ENCODE peak calls at places on chromosomes 12 and 14, in six cellular contexts. V is A673, G is neural progenitor cell, D is uterus, W is brain microvascular endothelial cell, M is fibroblast of lung. Z is an unnamed sample. For H3K36me3 and H3K27me3, the result is how much of the 10 kb centered on the place peaks cover.

GRCh38 chr12:108508243-108508642 is 6.8 kb upstream of the FICD start:
- DNase-seq in V (no peak), G (no peak), D (no peak), W (no peak), M (no peak), Z (no peak)

GRCh38 chr12:33439587-33440011 is at the start of gene SYT10:
- DNase-seq in V (peak), G (peak), D (no peak), W (no peak), M (no peak), Z (no peak)

GRCh38 chr14:74459289-74459946 is 33.4 kb upstream of the SYNDIG1L start:
- DNase-seq in V (peak), G (peak), D (no peak), W (peak), M (peak), Z (peak)

GRCh38 chr14:29236401-29236800 is 469.8 kb downstream of the FOXG1 start:
- DNase-seq in V (no peak), G (no peak), D (no peak), W (no peak), M (no peak), Z (no peak)

GRCh38 chr14:75487155-75487671 is 35.1 kb upstream of the BATF start:
- DNase-seq in V (no peak), G (no peak), D (no peak), W (no peak), M (no peak), Z (no peak)

GRCh38 chr12:124088232-124088907 is 115.4 kb downstream of the ZNF664 start:
- DNase-seq in V (no peak), G (no peak), D (no peak), W (no peak), M (no peak), Z (no peak)

GRCh38 chr12:5232291-5232690 is 188.6 kb downstream of the KCNA5 start:
- DNase-seq in V (no peak), G (no peak), D (no peak), W (no peak), M (no peak), Z (no peak)

GRCh38 chr14:50014809-50015208 is 101.6 kb downstream of the VCPKMT start:
- DNase-seq in V (no peak), G (no peak), D (no peak), W (no peak), M (no peak), Z (no peak)

GRCh38 chr12:42213023-42213422 is 25.0 kb downstream of the YAF2 start:
- DNase-seq in V (no peak), G (no peak), D (no peak), W (peak), M (no peak), Z (peak)

GRCh38 chr12:64258576-64258975 is 36.5 kb upstream of the KICS2 start:
- DNase-seq in V (no peak), G (no peak), D (no peak), W (no peak), M (no peak), Z (peak)

GRCh38 chr12:67382206-67382871 is 113.2 kb downstream of the CAND1 start:
- DNase-seq in V (no peak), G (no peak), D (no peak), W (no peak), M (peak), Z (no peak)

GRCh38 chr12:74169607-74170006 is 368.0 kb upstream of the ATXN7L3B start:
- DNase-seq in V (no peak), G (no peak), D (no peak), W (no peak), M (no peak), Z (no peak)

GRCh38 chr14:72063761-72064282 is 131.6 kb downstream of the RGS6 start:
- DNase-seq in V (no peak), G (no peak), D (no peak), W (no peak), M (no peak), Z (no peak)

GRCh38 chr14:69242311-69243224 is 17.4 kb upstream of the GALNT16 start:
- DNase-seq in V (peak), G (peak), D (peak), W (peak), M (peak), Z (peak)

GRCh38 chr14:104644236-104644635 is 39.7 kb upstream of the TMEM179 start:
- DNase-seq in V (no peak), G (no peak), D (no peak), W (no peak), M (no peak), Z (no peak)

GRCh38 chr14:100698719-100699448 is 27.8 kb upstream of the DLK1 start:
- DNase-seq in V (no peak), G (no peak), D (no peak), W (no peak), M (no peak), Z (no peak)

DNA sequence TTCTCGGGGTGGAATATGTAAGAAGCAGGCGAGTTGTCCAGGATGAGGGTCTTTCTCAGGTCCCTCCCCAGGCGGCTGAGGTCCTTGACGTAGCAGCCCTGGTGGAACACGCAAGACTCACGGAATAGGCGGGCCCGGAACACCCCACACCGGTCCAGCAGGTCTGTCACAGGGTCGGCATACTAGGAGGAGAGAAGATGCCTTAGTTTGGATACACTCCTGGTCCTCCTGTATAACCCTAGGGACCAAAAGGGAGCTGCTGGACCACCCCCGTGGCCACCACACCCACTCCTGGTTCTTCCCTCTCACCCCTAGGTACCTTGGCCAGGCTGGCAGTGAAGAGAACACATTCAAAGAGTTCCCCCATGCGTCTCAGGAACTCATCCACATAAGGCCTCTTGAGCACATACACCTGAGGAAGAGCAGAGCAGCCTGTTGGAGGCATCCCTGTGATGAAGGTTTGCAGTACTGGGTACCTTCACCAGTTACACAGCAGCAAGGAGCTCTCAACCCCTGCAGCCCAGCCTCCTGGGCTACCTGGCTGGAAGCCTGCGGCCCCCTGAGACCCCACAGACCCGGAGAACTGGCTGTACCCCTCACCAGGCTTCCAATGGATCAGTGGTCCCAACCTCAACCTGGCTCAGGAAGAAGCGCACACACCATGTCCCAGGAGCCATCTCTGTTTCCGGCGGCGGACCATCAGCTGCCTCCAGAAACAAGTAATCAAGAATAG is 5.5 kb upstream of the AVIL start:
- DNase-seq in V (no peak), G (no peak), D (no peak), W (no peak), M (no peak), Z (no peak)
- H3K36me3 ChIP-seq in V (half or more), G (under half), D (under half), W (half or more), M (half or more), Z (half or more)

GRCh38 chr12:102927220-102927619 is 10.2 kb upstream of the PAH start:
- DNase-seq in V (no peak), G (no peak), D (no peak), W (no peak), M (no peak), Z (no peak)
- H3K4me3 ChIP-seq in V (no peak), G (no peak), D (no peak), W (no peak), M (no peak), Z (no peak)

DNA sequence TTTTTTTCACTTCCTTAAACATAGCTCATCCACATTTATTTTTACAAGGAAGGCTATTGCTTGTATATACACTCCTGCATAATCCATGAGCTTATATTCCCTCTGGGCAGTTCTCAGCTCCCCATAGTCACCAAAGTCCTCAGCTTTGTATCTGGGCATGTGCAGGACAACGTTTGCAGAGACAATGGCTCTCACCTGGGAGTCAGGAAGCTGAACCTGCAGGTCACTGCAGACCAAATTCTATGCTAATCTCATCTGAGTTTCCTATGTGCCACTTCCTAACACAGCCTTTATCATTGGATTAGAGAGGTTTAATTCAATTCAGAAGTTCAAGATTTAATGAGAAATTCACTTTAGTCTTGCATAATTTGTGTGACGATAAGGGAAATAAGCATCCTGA is 131.5 kb downstream of the KCNK10 start:
- DNase-seq in V (no peak), G (no peak), D (no peak), W (no peak), M (no peak), Z (no peak)
- H3K27me3 ChIP-seq in V (under half), G (under half), D (under half), W (under half), M (under half), Z (under half)

GRCh38 chr14:102000902-102001301 is 36.5 kb downstream of the DYNC1H1 start:
- DNase-seq in V (no peak), G (no peak), D (no peak), W (no peak), M (no peak), Z (no peak)

GRCh38 chr14:101992708-101993107 is 28.3 kb downstream of the DYNC1H1 start:
- DNase-seq in V (no peak), G (no peak), D (no peak), W (no peak), M (no peak), Z (no peak)

GRCh38 chr14:101997429-101998336 is 33.3 kb downstream of the DYNC1H1 start:
- DNase-seq in V (no peak), G (no peak), D (no peak), W (no peak), M (no peak), Z (no peak)
- H3K36me3 ChIP-seq in V (half or more), G (under half), D (under half), W (half or more), M (under half), Z (half or more)

GRCh38 chr14:35286707-35287106 is 5.5 kb upstream of the PSMA6 start:
- DNase-seq in V (no peak), G (no peak), D (no peak), W (no peak), M (no peak), Z (no peak)
- H3K4me3 ChIP-seq in V (no peak), G (no peak), D (no peak), W (no peak), M (no peak), Z (no peak)

GRCh38 chr12:130357241-130357640 is 19.6 kb downstream of the PIWIL1 start:
- DNase-seq in V (no peak), G (no peak), D (no peak), W (no peak), M (no peak), Z (no peak)

GRCh38 chr12:130362060-130362459 is 24.4 kb downstream of the PIWIL1 start:
- DNase-seq in V (no peak), G (no peak), D (no peak), W (no peak), M (no peak), Z (no peak)

GRCh38 chr12:130356222-130356621 is 18.5 kb downstream of the PIWIL1 start:
- DNase-seq in V (no peak), G (no peak), D (no peak), W (no peak), M (no peak), Z (no peak)

GRCh38 chr12:130354407-130354806 is 16.7 kb downstream of the PIWIL1 start:
- DNase-seq in V (no peak), G (no peak), D (no peak), W (no peak), M (no peak), Z (no peak)

GRCh38 chr12:130357729-130358330 is 20.1 kb downstream of the PIWIL1 start:
- DNase-seq in V (no peak), G (no peak), D (no peak), W (no peak), M (no peak), Z (no peak)
- H3K27me3 ChIP-seq in V (half or more), G (under half), D (under half), W (under half), M (under half), Z (under half)

GRCh38 chr12:122043476-122043875 is 21.8 kb downstream of the BCL7A start:
- DNase-seq in V (no peak), G (no peak), D (no peak), W (no peak), M (no peak), Z (no peak)
- H3K36me3 ChIP-seq in V (under half), G (under half), D (under half), W (under half), M (under half), Z (under half)

Z was measured in SJCRH30.